ENCODE peak calls at places on chromosomes 16 and 17, in four cellular contexts. T, H, W and F are unnamed samples.
A peak's percentile ranks its signal among the peaks of the same experiment; 100 is the strongest.

GRCh38 chr16:53446090-53446489 is 11.8 kb downstream of the RBL2 start:
- DNase-seq in W (no peak), H (no peak), T (no peak), F (no peak)

GRCh38 chr17:19387921-19388521 is 1.0 kb upstream of the MFAP4 start:
- DNase-seq in T (peak; percentile 65), W (no peak), H (peak; percentile 87), F (no peak)

GRCh38 chr16:74666010-74666421 is 661 bp downstream of the RFWD3 start:
- DNase-seq in T (no peak), H (no peak), W (no peak), F (no peak)

GRCh38 chr17:27206447-27206846 is 87.5 kb upstream of the WSB1 start:
- DNase-seq in T (no peak), W (no peak), H (no peak), F (no peak)

GRCh38 chr16:8950580-8951077 is 13.1 kb downstream of the USP7 start:
- DNase-seq in H (no peak), W (no peak), T (no peak), F (no peak)

GRCh38 chr16:70738083-70738977 is 52.5 kb upstream of the MTSS2 start:
- DNase-seq in T (peak; percentile 86), H (peak; percentile 94), W (peak; percentile 83), F (no peak)

GRCh38 chr17:55167024-55167721 is 97.6 kb upstream of the HLF start:
- DNase-seq in W (no peak), H (no peak), T (no peak), F (no peak)

GRCh38 chr17:81338301-81339179 is 43.4 kb upstream of the SLC38A10 start:
- DNase-seq in T (peak; percentile 70), H (peak; percentile 69), W (no peak), F (peak; percentile 43)

GRCh38 chr17:21242026-21242700 is 11.0 kb downstream of the NATD1 start:
- DNase-seq in H (no peak), T (no peak), W (no peak), F (no peak)

DNA sequence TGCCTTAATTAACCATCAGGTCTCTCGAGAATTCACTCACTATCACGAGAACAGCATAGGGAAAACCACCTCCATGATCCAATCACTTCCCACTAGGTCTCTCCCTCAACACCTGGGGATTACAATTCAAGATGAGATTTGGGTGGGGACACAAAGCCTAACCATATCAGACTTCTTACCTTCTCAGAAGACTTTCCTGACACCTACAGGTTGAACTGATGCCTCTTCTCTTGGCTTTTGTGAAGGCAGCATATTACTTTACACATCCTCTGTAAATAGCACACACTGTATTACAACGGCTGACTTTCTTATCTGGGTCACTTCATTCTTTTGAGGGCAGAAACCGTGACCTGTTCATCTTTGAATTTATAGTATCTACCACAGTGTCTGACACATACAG is 23.6 kb downstream of the BMERB1 start:
- DNase-seq in H (no peak), W (no peak), T (no peak), F (no peak)
- TF ChIP-seq CTCF in H (no peak), W (no peak), T (no peak), F (no peak)

DNA sequence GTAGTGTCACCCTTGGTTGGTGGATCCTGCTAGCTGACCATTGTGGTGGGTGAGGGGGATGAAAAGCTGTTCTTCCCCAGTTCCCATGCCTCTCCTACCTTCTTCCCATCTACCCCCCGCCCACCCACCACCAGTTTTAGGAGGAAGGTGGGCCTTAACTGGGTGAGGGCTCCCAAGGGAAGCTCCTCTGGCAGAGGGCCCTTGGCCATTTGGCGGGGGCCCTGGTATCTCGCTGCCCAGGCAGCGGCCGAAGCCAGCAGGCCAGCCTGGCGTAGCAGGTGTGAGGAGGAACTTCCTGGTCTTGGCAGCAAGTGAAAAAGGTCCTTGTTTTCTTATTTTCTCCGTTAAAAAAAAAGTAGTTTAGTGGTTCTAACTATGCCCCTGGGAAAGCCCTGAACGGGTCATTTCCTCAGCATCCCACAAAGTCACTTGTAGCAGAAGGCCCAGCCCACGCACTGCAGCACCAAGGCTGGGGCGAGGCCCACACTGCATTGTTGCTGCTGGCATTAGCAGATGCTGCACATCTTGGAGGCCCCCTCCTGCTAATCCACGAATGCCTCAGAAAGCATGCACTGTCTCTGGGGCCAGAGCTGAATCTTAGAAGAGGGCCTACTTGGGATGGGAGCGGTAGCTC is 72.5 kb downstream of the MPRIP start:
- DNase-seq in W (no peak), T (no peak), H (no peak), F (no peak)
- H3K27ac ChIP-seq in W (no peak overlapping the region), T (no peak overlapping the region), H (no peak overlapping the region), F (peak overlapping the region; percentile 28)

GRCh38 chr17:76388966-76389888 is 4.8 kb downstream of the SPHK1 start:
- DNase-seq in W (no peak), H (no peak), T (no peak), F (peak; percentile 38)
- TF ChIP-seq POLR2A in W (no peak), H (no peak), T (no peak), F (no peak)

GRCh38 chr17:61786088-61786487 is 77.2 kb downstream of the BRIP1 start:
- DNase-seq in T (no peak), H (no peak), W (no peak), F (no peak)
- TF ChIP-seq CTCF in T (no peak), H (no peak), W (no peak), F (no peak)

GRCh38 chr17:15886221-15886620 is 58.7 kb upstream of the ADORA2B start:
- DNase-seq in H (no peak), W (no peak), T (no peak), F (no peak)

GRCh38 chr17:15884731-15885130 is 60.2 kb upstream of the ADORA2B start:
- DNase-seq in H (no peak), T (no peak), W (no peak), F (no peak)

GRCh38 chr17:15885770-15886169 is 59.2 kb upstream of the ADORA2B start:
- DNase-seq in H (no peak), T (no peak), W (no peak), F (no peak)

GRCh38 chr17:15883617-15884111 is 61.3 kb upstream of the ADORA2B start:
- DNase-seq in T (no peak), H (no peak), W (no peak), F (no peak)

GRCh38 chr17:15886804-15887203 is 58.1 kb upstream of the ADORA2B start:
- DNase-seq in T (peak; percentile 34), W (no peak), H (no peak), F (no peak)
- H3K27ac ChIP-seq in T (no peak overlapping the region), W (no peak overlapping the region), H (no peak overlapping the region), F (no peak overlapping the region)

GRCh38 chr17:32688221-32688620 is 188.7 kb downstream of the MYO1D start:
- DNase-seq in W (no peak), H (no peak), T (no peak), F (no peak)

GRCh38 chr17:32689348-32689747 is 187.6 kb downstream of the MYO1D start:
- DNase-seq in W (no peak), T (no peak), H (no peak), F (no peak)

GRCh38 chr17:32693135-32693897 is 183.6 kb downstream of the MYO1D start:
- DNase-seq in W (no peak), H (no peak), T (no peak), F (no peak)

GRCh38 chr17:32695864-32696263 is 181.1 kb downstream of the MYO1D start:
- DNase-seq in T (no peak), H (no peak), W (no peak), F (no peak)

GRCh38 chr17:32692179-32692578 is 184.7 kb downstream of the MYO1D start:
- DNase-seq in T (no peak), H (no peak), W (no peak), F (no peak)
- TF ChIP-seq POLR2A in T (no peak), H (no peak), W (no peak), F (no peak)

GRCh38 chr16:54460254-54460860 is 173.8 kb upstream of the IRX3 start:
- DNase-seq in H (no peak), W (no peak), T (no peak), F (no peak)
- TF ChIP-seq CTCF in H (no peak), W (no peak), T (no peak), F (no peak)

DNA sequence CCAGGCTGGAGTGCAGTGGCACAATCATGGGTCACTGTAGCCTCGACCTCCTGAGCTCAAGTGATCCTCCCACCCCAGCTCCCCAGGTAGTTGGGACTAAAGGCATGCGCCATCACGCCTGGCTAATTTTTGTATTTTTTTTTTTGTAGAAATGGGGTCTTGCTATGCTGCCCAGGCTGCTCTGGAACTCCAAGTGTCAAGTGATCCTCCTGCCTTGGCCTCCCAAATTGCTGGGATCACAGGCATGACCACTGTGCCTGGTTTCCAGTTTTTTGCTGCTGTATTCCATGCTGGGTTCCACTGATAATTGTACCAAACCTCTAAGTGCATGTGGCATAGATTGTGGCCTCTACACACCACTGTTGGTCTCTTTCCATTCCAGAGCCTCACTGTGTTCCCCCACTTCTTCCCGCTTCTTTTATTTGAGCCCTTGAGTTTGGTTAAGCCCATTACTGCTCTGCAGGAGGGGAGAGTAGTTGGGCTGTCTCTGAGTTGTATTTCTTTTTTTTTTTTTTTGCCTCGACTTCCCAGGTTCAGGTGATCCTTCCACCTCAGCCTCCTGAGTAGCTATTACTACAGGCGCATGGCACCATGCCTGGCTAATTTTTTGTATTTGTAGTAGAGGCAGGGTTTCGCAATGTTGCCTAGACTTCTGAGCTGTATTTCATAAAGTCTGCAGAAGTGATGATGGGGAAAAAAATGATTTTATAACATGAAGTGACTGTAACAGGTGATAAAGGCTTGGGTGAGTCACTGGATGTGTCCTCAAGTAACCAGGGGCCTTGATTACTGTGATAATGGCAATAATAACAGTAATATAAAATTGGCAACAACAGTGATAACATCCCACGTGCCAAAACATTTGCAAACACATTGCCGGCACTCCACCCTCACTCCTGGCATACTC is 30.0 kb downstream of the EEF2K start:
- DNase-seq in W (no peak), T (peak; percentile 48), H (no peak), F (peak; percentile 37)
- H3K27ac ChIP-seq in W (no peak overlapping the region), T (no peak overlapping the region), H (peak overlapping the region; percentile 34), F (no peak overlapping the region)